ENCODE peak calls at places on chromosome 22, in seven cellular contexts. U is fibroblast of lung, X is WERI-Rb-1, V is IMR-90, F is GM12878, T is HCT116, G is BJ. R is an unnamed sample.

GRCh38 chr22:27937453-27937852 is 18.4 kb upstream of the PITPNB start:
- DNase-seq in F (no peak), G (no peak), U (no peak), V (no peak), X (no peak), T (no peak), R (no peak)

GRCh38 chr22:47172771-47173534 is 410.5 kb downstream of the TBC1D22A start:
- DNase-seq in U (no peak), T (no peak), X (peak), F (no peak), V (no peak), G (no peak), R (no peak)

GRCh38 chr22:40541300-40541699 is 95.2 kb downstream of the MRTFA start:
- DNase-seq in U (no peak), V (no peak), F (peak), X (no peak), G (no peak), T (peak), R (peak)

GRCh38 chr22:47826016-47826415 is 1063.6 kb downstream of the TBC1D22A start:
- DNase-seq in G (no peak), X (no peak), U (no peak), F (no peak), T (no peak), V (no peak), R (no peak)

GRCh38 chr22:22404598-22405284 is 103.8 kb downstream of the ZNF280B start:
- DNase-seq in X (no peak), F (no peak), T (no peak), V (no peak), U (no peak), G (no peak), R (no peak)

GRCh38 chr22:28829358-28830181 is 29.2 kb upstream of the XBP1 start:
- DNase-seq in X (peak), U (peak), T (peak), G (no peak), F (no peak), V (peak), R (peak)

GRCh38 chr22:20056696-20057386 is 23.2 kb upstream of the DGCR8 start:
- DNase-seq in G (no peak), T (no peak), F (no peak), X (no peak), V (no peak), U (no peak), R (no peak)

GRCh38 chr22:29061773-29062172 is at the start of gene C22orf31:
- DNase-seq in T (no peak), F (no peak), V (peak), U (peak), G (no peak), X (no peak), R (no peak)

GRCh38 chr22:29641052-29641780 is 37.8 kb downstream of the NF2 start:
- DNase-seq in V (peak), F (no peak), X (no peak), T (no peak), G (peak), U (no peak), R (no peak)

GRCh38 chr22:40310081-40310770 is 36.1 kb upstream of the ADSL start:
- DNase-seq in U (peak), X (no peak), G (peak), F (no peak), V (peak), T (no peak), R (no peak)

GRCh38 chr22:28989912-28990311 is 71.7 kb downstream of the C22orf31 start:
- DNase-seq in G (no peak), F (no peak), V (no peak), U (no peak), T (no peak), X (no peak), R (no peak)

GRCh38 chr22:25447067-25447688 is 117.3 kb upstream of the GRK3 start:
- DNase-seq in G (no peak), F (no peak), V (no peak), U (no peak), T (no peak), X (peak), R (no peak)

GRCh38 chr22:27537481-27537891 is 264.1 kb downstream of the MN1 start:
- DNase-seq in X (no peak), F (no peak), G (no peak), T (no peak), U (no peak), V (no peak), R (no peak)

GRCh38 chr22:46090051-46090591 is 60.2 kb upstream of the PPARA start:
- DNase-seq in X (peak), G (no peak), T (no peak), U (peak), V (no peak), F (no peak), R (no peak)

GRCh38 chr22:48106715-48107259 is 1344.3 kb downstream of the TBC1D22A start:
- DNase-seq in V (no peak), F (no peak), U (no peak), G (no peak), X (no peak), T (no peak), R (no peak)

GRCh38 chr22:50007057-50007511 is 5.5 kb downstream of the IL17REL start:
- DNase-seq in U (no peak), F (no peak), G (no peak), T (no peak), V (no peak), X (no peak), R (no peak)

GRCh38 chr22:27492566-27493201 is 308.9 kb downstream of the MN1 start:
- DNase-seq in F (no peak), X (no peak), G (no peak), U (no peak), T (no peak), V (no peak), R (no peak)

GRCh38 chr22:19986410-19987341 is 29.9 kb downstream of the ARVCF start:
- DNase-seq in T (no peak), G (no peak), X (peak), F (no peak), U (peak), V (peak), R (no peak)

GRCh38 chr22:50071432-50072166 is 13.5 kb upstream of the TTLL8 start:
- DNase-seq in F (no peak), T (no peak), U (no peak), G (no peak), V (no peak), X (no peak), R (no peak)

DNA sequence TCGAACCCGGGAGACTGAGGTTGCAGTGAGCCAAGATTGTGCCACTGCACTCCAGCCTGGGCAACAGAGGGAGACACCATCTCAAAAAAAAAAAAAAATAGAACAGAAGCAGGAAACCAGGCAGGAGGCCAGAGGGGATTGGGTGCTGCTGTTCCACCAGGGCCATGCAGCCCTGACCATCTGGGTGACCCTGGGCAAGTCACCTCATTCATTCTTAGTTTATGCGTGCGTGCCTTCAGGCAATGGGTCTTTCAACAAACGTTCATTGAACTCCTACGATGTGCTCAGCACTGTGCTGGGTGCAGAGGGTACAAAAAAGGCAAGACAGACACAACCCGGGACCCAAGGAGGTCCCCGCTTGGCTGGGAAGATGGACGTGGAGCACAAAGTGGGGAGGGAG is 18.3 kb downstream of the RPL3 start:
- DNase-seq in V (no peak), X (no peak), T (no peak), G (no peak), F (no peak), U (no peak), R (no peak)
- TF ChIP-seq CTCF in V (no peak), X (no peak), T (no peak), G (no peak), F (no peak), U (no peak), R (no peak)

GRCh38 chr22:18023509-18024275 is 669 bp downstream of the MICAL3 start:
- DNase-seq in V (peak), X (peak), T (peak), F (no peak), G (peak), U (peak), R (no peak)

GRCh38 chr22:18022851-18023250 is 1.5 kb downstream of the MICAL3 start:
- DNase-seq in U (no peak), G (no peak), X (no peak), F (no peak), T (no peak), V (no peak), R (no peak)

GRCh38 chr22:18021431-18021830 is 2.9 kb downstream of the MICAL3 start:
- DNase-seq in F (no peak), V (no peak), G (no peak), X (no peak), U (no peak), T (no peak), R (no peak)

GRCh38 chr22:18024276-18024939 is at the start of gene MICAL3:
- DNase-seq in X (peak), U (peak), T (peak), F (no peak), G (no peak), V (peak), R (no peak)

GRCh38 chr22:18024956-18025720 is 777 bp upstream of the MICAL3 start:
- DNase-seq in G (no peak), V (no peak), X (peak), F (no peak), T (no peak), U (no peak), R (no peak)
- H3K4me3 ChIP-seq in G (peak), V (no peak), X (peak), F (peak), T (no peak), U (peak), R (no peak)

DNA sequence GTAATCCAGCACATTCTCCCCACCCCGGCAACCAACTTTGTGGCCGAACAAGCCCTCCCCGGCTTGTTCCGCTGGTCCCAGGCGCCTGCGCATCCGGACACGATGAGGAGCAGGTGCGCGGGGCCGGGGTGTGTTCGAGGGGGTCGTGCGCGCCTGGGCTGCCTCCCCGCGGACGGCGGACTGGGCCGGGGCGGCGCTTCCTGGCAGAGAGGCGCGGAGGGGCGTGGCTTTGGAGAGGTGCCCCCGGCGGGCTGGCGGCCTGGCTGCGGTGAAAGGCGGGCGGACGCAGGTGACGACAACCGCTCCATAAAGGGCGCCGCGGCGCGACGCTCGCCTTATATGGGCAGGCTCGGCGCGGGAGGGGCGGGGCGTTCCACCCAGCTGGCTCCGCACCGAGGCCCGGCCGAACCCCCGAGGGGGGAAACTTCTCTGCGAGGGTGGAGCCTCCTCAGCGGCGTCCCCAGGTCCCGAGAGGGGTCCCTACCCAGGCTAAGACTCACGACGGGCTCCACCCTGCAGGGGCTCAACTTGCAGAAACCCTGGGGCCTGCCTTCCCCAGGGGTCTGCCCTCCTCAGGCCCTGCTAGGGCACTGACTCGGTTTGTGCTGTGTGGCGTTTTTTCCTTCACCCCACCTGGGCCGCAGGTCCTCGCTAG is 26.4 kb downstream of the TXN2 start:
- DNase-seq in U (peak), X (no peak), T (peak), V (peak), G (no peak), F (peak), R (peak)
- TF ChIP-seq CTCF in U (no peak), X (no peak), T (no peak), V (no peak), G (no peak), F (peak), R (no peak)

GRCh38 chr22:44920183-44920582 is 89.6 kb downstream of the PHF21B start:
- DNase-seq in X (no peak), U (no peak), G (no peak), T (no peak), V (no peak), F (no peak), R (no peak)

GRCh38 chr22:44919691-44920090 is 90.1 kb downstream of the PHF21B start:
- DNase-seq in X (no peak), V (no peak), U (no peak), T (no peak), F (no peak), G (no peak), R (no peak)

GRCh38 chr22:44918166-44918924 is 91.5 kb downstream of the PHF21B start:
- DNase-seq in F (no peak), G (no peak), T (no peak), V (no peak), X (no peak), U (no peak), R (no peak)

GRCh38 chr22:44917372-44918165 is 92.2 kb downstream of the PHF21B start:
- DNase-seq in V (no peak), G (no peak), F (no peak), X (no peak), T (no peak), U (no peak), R (no peak)

GRCh38 chr22:44918925-44919392 is 90.8 kb downstream of the PHF21B start:
- DNase-seq in G (no peak), X (no peak), V (no peak), T (no peak), U (no peak), F (no peak), R (no peak)
- H3K4me3 ChIP-seq in G (no peak), X (no peak), V (no peak), T (no peak), U (no peak), F (no peak), R (no peak)

DNA sequence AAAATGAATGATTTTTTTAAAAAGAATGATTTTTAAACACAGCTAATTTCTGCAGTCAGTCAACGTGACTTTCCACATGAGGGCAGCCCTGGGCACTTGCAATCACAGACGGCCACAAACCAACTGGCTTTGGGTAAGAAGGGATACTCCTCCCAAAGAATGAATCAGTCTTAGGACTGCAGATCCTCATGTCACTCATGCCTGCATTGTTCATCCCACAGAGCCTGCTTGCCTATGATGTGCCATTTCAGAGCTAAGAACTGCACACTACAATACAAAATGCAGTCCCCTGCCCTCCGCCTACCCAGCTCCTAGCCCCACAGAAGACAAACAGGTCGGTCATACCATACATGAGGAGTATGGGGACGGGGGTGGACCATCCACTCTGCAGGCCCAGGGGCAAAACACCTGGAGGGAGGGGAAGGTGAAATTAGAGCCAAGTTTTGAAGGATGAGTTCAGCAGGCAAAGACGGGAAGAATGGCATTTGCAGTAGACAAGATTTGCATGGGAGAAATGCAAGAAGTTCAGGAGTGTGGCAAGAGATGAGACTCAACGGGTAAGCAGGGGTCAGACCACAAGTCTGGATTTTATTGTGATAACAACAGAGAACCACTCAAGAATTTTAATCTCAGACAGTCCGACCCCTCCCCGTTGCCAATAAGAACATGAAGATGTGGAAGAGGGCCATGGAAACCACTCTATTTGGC is 24.7 kb downstream of the PACSIN2 start:
- DNase-seq in V (peak), G (no peak), X (peak), U (peak), T (no peak), F (no peak), R (no peak)
- TF ChIP-seq CTCF in V (peak), G (peak), X (peak), U (peak), T (peak), F (no peak), R (no peak)

DNA sequence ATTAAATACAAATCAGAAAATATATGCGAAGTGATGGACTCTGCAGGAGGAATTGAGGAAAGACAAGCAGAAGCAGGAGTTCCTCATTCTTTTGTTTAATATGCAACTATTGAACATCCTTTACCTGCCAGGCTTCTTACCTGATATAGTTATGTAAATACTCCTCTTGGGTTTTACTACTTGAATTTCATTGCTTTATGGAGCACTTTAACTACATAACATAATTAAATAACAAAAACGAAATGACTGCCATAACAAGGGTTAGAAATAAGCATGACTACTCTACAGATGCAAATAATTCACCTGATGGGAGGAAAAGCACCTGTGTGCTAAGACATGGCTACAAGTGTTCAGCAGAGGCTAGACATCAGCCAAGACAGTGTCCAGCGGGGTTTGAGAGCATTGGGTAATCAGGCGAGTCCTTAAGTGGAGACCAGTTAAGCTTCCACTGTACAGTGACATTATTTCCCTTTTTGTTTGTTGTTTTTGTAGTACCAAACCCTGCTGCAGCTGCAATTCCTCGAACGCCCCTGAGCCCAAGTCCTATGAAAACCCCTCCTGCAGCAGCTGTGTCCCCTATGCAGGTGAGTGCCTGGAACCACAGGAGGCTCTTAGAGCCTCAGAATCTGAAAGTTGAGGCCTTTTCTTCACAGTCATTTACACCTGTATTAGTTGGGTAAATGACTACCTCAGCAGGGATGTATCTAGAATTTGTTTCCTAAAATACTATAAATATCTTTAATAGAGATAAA is 67.4 kb downstream of the SPECC1L start:
- DNase-seq in G (no peak), X (no peak), U (no peak), F (no peak), V (no peak), T (no peak), R (no peak)
- H3K4me3 ChIP-seq in G (no peak), X (no peak), U (no peak), F (no peak), V (no peak), T (no peak), R (no peak)

DNA sequence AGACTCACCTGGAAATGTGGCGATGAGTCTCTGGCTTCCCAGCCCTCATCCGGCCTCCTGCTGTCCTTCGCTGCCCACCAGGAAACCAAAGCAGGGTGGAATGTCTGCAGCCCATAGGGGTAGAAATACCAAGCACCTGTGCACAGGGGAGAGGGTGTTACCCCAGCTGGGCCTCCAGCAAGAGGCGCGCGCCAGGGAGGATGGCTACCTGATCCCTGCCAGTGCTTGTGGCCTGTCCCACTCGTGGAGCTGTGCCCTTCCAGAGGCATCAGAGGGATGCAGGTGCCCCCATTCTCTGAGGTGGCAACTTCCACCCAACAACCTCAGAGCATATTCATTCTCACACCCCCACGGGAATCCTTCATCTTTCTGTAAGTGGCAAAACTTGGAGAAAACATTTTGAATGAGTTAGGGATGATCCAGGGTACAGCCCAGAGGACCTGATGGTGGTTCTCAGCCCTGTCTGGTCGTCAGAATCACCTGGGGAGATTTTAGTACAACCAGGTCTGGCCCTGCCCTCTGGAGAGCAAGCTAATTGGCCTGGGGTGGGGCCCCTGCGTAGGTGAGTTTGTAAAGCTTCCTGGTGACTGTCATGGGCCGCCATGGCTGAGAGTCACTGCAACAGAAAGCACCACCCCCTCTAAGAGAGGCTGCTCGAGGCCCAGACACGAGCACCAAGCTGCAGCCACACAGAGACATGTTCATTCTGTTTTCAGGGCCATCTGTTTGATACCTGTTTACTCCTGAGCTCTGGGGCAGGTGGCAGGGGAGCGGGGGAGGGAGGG is 9.9 kb downstream of the SUN2 start:
- DNase-seq in G (no peak), X (peak), U (no peak), V (no peak), F (no peak), T (no peak), R (no peak)
- TF ChIP-seq CTCF in G (no peak), X (no peak), U (no peak), V (no peak), F (no peak), T (no peak), R (no peak)

DNA sequence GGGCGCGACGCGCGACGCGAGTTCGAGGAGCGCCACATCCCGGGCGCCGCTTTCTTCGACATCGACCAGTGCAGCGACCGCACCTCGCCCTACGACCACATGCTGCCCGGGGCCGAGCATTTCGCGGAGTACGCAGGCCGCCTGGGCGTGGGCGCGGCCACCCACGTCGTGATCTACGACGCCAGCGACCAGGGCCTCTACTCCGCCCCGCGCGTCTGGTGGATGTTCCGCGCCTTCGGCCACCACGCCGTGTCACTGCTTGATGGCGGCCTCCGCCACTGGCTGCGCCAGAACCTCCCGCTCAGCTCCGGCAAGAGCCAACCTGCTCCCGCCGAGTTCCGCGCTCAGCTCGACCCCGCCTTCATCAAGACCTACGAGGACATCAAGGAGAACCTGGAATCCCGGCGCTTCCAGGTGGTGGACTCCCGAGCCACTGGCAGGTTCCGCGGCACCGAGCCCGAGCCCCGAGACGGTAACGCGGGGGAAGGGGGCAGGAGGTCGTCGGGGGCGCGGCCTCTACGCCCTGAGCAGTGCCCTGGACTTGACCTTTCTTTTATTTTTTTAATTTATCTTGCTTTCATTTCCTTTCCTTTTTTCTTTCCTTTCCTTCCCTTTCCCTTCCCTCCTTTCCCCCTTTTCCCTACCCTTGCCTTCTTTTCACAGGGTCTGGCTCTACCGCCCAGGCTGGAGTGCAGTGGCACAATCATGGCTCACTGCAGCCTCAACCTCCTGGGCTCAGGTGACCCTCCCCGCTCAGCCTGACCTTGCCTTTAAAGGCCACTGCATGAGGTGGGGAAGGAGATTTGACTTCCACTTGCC is 5.0 kb downstream of the MPST start:
- DNase-seq in T (no peak), G (no peak), U (no peak), X (no peak), F (no peak), V (no peak), R (no peak)
- H3K4me3 ChIP-seq in T (no peak), G (no peak), U (no peak), X (no peak), F (no peak), V (no peak), R (no peak)

R was measured in GM12864.